ENCODE peak calls at places on chromosomes 2 and 18, in six cellular contexts. X is iPS DF 6.9, O is cardiac muscle cell, Y is kidney, B is psoas muscle, G is GM12878. U is an unnamed sample. For H3K4me1 and H3K9me3, the result is how much of the 10 kb centered on the place peaks cover.

GRCh38 chr2:148052687-148053086 is 31.8 kb downstream of the MBD5 start:
- DNase-seq in X (no peak), O (no peak), Y (no peak), B (no peak), G (no peak), U (no peak)

GRCh38 chr2:233241803-233242202 is 9.7 kb upstream of the ATG16L1 start:
- DNase-seq in X (no peak), O (no peak), Y (no peak), B (no peak), G (no peak), U (no peak)

GRCh38 chr18:63207154-63207790 is 112.3 kb downstream of the BCL2 start:
- DNase-seq in X (no peak), O (no peak), Y (no peak), B (no peak), G (no peak), U (no peak)

GRCh38 chr2:198731842-198732421 is 725.8 kb downstream of the SATB2 start:
- DNase-seq in X (no peak), O (no peak), Y (no peak), B (no peak), G (no peak), U (no peak)

GRCh38 chr18:4181882-4182568 is 273.1 kb downstream of the DLGAP1 start:
- DNase-seq in X (peak), O (peak), Y (no peak), B (no peak), G (no peak), U (no peak)

GRCh38 chr2:37829202-37829601 is 95.9 kb upstream of the RMDN2 start:
- DNase-seq in X (no peak), O (no peak), Y (peak), B (peak), G (no peak), U (no peak)

GRCh38 chr2:73290049-73290839 is 3.1 kb downstream of the EGR4 start:
- DNase-seq in X (no peak), O (peak), Y (no peak), B (no peak), G (no peak), U (no peak)

GRCh38 chr2:138321458-138321857 is 180.1 kb upstream of the SPOPL start:
- DNase-seq in X (no peak), O (no peak), Y (no peak), B (no peak), G (no peak), U (no peak)

GRCh38 chr2:177332041-177332991 is 60.3 kb upstream of the AGPS start:
- DNase-seq in X (peak), O (peak), Y (no peak), B (no peak), G (peak), U (peak)

GRCh38 chr2:38092196-38092902 is 16.4 kb upstream of the CYP1B1 start:
- DNase-seq in X (no peak), O (no peak), Y (peak), B (peak), G (no peak), U (peak)

GRCh38 chr18:59885579-59886163 is 14.1 kb upstream of the PMAIP1 start:
- DNase-seq in X (no peak), O (no peak), Y (no peak), B (no peak), G (peak), U (peak)

GRCh38 chr2:57156231-57156924 is 890.2 kb upstream of the VRK2 start:
- DNase-seq in X (no peak), O (no peak), Y (no peak), B (no peak), G (no peak), U (no peak)

GRCh38 chr2:174025271-174026121 is 60.3 kb upstream of the SP3 start:
- DNase-seq in X (no peak), O (no peak), Y (peak), B (peak), G (no peak), U (peak)

GRCh38 chr2:1223791-1224190 is 189.5 kb upstream of the TPO start:
- DNase-seq in X (no peak), O (no peak), Y (peak), B (no peak), G (no peak), U (no peak)

GRCh38 chr2:1641498-1641897 is 102.8 kb downstream of the PXDN start:
- DNase-seq in X (no peak), O (peak), Y (no peak), B (no peak), G (no peak), U (peak)

GRCh38 chr2:233418761-233419625 is 64.7 kb downstream of the DGKD start:
- DNase-seq in X (no peak), O (peak), Y (no peak), B (peak), G (peak), U (peak)

GRCh38 chr18:74040459-74041332 is 106.9 kb downstream of the FBXO15 start:
- DNase-seq in X (no peak), O (peak), Y (no peak), B (no peak), G (no peak), U (no peak)

GRCh38 chr2:82913566-82913965 is 1545.5 kb downstream of the SUCLG1 start:
- DNase-seq in X (no peak), O (no peak), Y (no peak), B (no peak), G (no peak), U (no peak)

GRCh38 chr2:127082974-127083373 is 24.0 kb downstream of the BIN1 start:
- DNase-seq in X (no peak), O (no peak), Y (no peak), B (no peak), G (no peak), U (no peak)

GRCh38 chr2:199848323-199848722 is 2.7 kb downstream of the FTCDNL1 start:
- DNase-seq in X (no peak), O (no peak), Y (no peak), B (no peak), G (no peak), U (no peak)

GRCh38 chr2:71789556-71790219 is 336.3 kb downstream of the DYSF start:
- DNase-seq in X (no peak), O (no peak), Y (no peak), B (no peak), G (no peak), U (no peak)

GRCh38 chr18:54679318-54680149 is 88.5 kb downstream of the DYNAP start:
- DNase-seq in X (no peak), O (peak), Y (no peak), B (no peak), G (peak), U (peak)

GRCh38 chr18:24466766-24467165 is 6.3 kb downstream of the HRH4 start:
- DNase-seq in X (no peak), O (no peak), Y (no peak), B (no peak), G (no peak), U (no peak)

GRCh38 chr2:29606105-29606871 is 315.1 kb downstream of the ALK start:
- DNase-seq in X (no peak), O (no peak), Y (no peak), B (no peak), G (no peak), U (peak)

GRCh38 chr2:224145751-224146355 is 106.8 kb upstream of the SERPINE2 start:
- DNase-seq in X (no peak), O (no peak), Y (no peak), B (peak), G (no peak), U (peak)
- H3K4me1 ChIP-seq in X (under half), O (under half), Y (under half), B (under half), G (under half), U (under half)

DNA sequence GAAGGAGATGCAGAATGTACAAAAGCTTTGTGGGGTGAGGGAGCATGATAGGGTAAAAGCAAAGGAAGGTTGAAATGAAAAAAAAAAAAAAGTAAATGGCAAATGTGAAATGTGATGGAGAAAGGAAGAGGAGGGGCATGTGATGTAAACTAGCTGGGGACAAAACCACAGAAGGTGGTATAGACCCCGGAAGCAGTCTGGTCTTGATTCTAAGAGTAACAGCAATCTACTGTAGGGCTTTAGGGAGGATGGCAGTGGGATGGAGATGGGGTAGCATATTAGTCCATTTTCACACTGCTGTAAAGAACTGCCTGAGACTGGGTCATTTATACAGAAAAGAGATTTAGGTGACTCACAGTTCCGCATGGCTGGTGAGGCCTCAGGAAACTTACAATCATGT is 362.0 kb downstream of the SOCS6 start:
- DNase-seq in X (no peak), O (no peak), Y (no peak), B (no peak), G (no peak), U (no peak)
- H3K9me3 ChIP-seq in X (under half), O (under half), Y (under half), B (under half), G (under half), U (under half)

GRCh38 chr2:17164550-17164949 is 353.7 kb downstream of the RAD51AP2 start:
- DNase-seq in X (no peak), O (no peak), Y (no peak), B (no peak), G (no peak), U (no peak)
- H3K4me1 ChIP-seq in X (under half), O (under half), Y (under half), B (under half), G (under half), U (under half)

DNA sequence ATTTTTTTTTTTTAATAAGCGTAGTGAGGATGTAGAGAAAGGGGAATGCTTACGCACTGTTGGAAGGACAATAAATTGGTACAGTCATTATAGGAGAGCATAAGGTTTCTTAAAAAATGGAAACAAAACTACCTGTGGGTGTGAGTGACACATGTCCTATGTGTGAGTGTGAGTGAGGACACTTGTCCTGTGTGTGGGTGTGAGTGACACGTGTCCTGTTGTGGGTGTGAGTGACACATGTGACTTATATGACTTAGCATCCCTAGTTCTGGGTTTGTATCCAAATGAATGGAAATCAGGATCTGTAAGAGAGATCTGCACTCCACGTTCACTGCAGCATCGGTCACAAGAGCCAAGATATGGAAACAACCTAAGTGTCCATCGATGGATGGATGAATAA is 91.8 kb downstream of the CBLN2 start:
- DNase-seq in X (no peak), O (no peak), Y (no peak), B (no peak), G (no peak), U (no peak)
- H3K9me3 ChIP-seq in X (under half), O (under half), Y (under half), B (under half), G (under half), U (under half)

DNA sequence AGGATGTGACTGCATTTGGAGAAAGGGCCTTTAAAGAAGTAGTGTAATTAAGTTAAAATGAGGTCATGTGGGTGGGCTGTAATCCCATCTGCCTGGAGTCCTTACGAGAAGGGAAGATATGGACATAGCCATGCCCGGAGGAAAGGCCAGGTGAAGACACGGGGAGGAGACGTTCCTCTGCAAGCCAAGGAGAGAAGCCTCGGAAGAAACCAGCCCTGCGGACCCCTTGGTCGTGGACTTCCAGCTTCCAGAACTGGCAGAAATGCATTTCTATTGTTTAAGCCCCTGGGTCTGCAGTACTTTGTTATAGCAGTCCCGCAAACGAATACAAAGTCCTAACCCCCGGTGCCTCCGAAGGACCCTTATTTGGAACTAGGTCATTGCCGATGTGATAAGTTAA is 87.6 kb upstream of the TAF1B start:
- DNase-seq in X (no peak), O (no peak), Y (no peak), B (no peak), G (no peak), U (no peak)
- H3K4me1 ChIP-seq in X (under half), O (under half), Y (under half), B (half or more), G (under half), U (under half)

GRCh38 chr2:152706477-152707020 is 10.7 kb downstream of the PRPF40A start:
- DNase-seq in X (no peak), O (no peak), Y (no peak), B (no peak), G (no peak), U (no peak)

GRCh38 chr2:152715854-152716428 is 1.3 kb downstream of the PRPF40A start:
- DNase-seq in X (no peak), O (peak), Y (no peak), B (no peak), G (no peak), U (peak)

GRCh38 chr2:152715112-152715511 is 2.1 kb downstream of the PRPF40A start:
- DNase-seq in X (no peak), O (no peak), Y (no peak), B (no peak), G (no peak), U (no peak)

GRCh38 chr2:152710713-152711112 is 6.5 kb downstream of the PRPF40A start:
- DNase-seq in X (no peak), O (no peak), Y (no peak), B (no peak), G (no peak), U (peak)
- H3K9me3 ChIP-seq in X (under half), O (under half), Y (under half), B (under half), G (under half), U (under half)

U was measured in SJSA1.